ENCODE peak calls at places on chromosomes 11 and 22, in five cellular contexts. B, G, Q, T and H are unnamed samples.
A peak's percentile ranks its signal among the peaks of the same experiment; 100 is the strongest.

GRCh38 chr11:26297179-26297970 is 34.6 kb upstream of the ANO3 start:
- DNase-seq in B (peak; percentile 79), G (peak; percentile 70), Q (no peak), T (no peak), H (peak; percentile 21)

GRCh38 chr11:25159341-25159740 is 662.5 kb downstream of the LUZP2 start:
- DNase-seq in B (no peak), G (no peak), Q (no peak), T (no peak), H (no peak)

GRCh38 chr11:8036002-8036802 is 44.8 kb upstream of the TUB start:
- DNase-seq in B (no peak), G (no peak), Q (no peak), T (peak; percentile 24), H (no peak)

GRCh38 chr11:79437981-79438630 is 2.7 kb downstream of the TENM4 start:
- DNase-seq in B (peak; percentile 6), G (peak; percentile 28), Q (no peak), T (no peak), H (no peak)

GRCh38 chr11:17790453-17790852 is 55.9 kb downstream of the KCNC1 start:
- DNase-seq in B (peak; percentile 88), G (no peak), Q (no peak), T (no peak), H (no peak)

GRCh38 chr11:114059278-114059983 is at the start of gene ZBTB16:
- DNase-seq in B (peak; percentile 78), G (peak; percentile 80), Q (peak; percentile 75), T (peak; percentile 82), H (no peak)

GRCh38 chr22:39296981-39297489 is 22.4 kb downstream of the RPL3 start:
- DNase-seq in B (no peak), G (no peak), Q (no peak), T (no peak), H (no peak)

GRCh38 chr11:2528301-2529050 is 83.7 kb downstream of the KCNQ1 start:
- DNase-seq in B (no peak), G (no peak), Q (no peak), T (no peak), H (no peak)

GRCh38 chr11:45156731-45157130 is 10.3 kb downstream of the PRDM11 start:
- DNase-seq in B (no peak), G (no peak), Q (no peak), T (no peak), H (no peak)

GRCh38 chr22:44448271-44448780 is 49.7 kb downstream of the RTL6 start:
- DNase-seq in B (peak; percentile 85), G (peak; percentile 54), Q (no peak), T (no peak), H (peak; percentile 85)

GRCh38 chr22:45645526-45646414 is 25.9 kb upstream of the ATXN10 start:
- DNase-seq in B (peak; percentile 39), G (peak; percentile 62), Q (peak; percentile 79), T (peak; percentile 97), H (no peak)

GRCh38 chr11:126080206-126080941 is 17.7 kb upstream of the CDON start:
- DNase-seq in B (no peak), G (no peak), Q (no peak), T (no peak), H (no peak)

GRCh38 chr22:46823654-46824053 is 61.2 kb downstream of the TBC1D22A start:
- DNase-seq in B (no peak), G (no peak), Q (no peak), T (peak; percentile 30), H (no peak)

GRCh38 chr22:50206599-50206998 is 5.8 kb downstream of the SELENOO start:
- DNase-seq in B (no peak), G (no peak), Q (no peak), T (peak; percentile 76), H (no peak)

GRCh38 chr22:41488076-41488475 is 19.2 kb downstream of the ACO2 start:
- DNase-seq in B (no peak), G (no peak), Q (no peak), T (no peak), H (no peak)

GRCh38 chr11:68855205-68855978 is 13.7 kb upstream of the CPT1A start:
- DNase-seq in B (no peak), G (no peak), Q (peak; percentile 29), T (peak; percentile 70), H (no peak)

GRCh38 chr11:122910775-122911174 is 28.2 kb downstream of the JHY start:
- DNase-seq in B (peak; percentile 40), G (no peak), Q (no peak), T (no peak), H (no peak)